ENCODE peak calls at places on chromosome 20, in six cellular contexts. Y, O, T, W, L and X are unnamed samples. For H3K36me3, the result is how much of the 10 kb centered on the place peaks cover.

GRCh38 chr20:35991142-35991771 is 22.9 kb downstream of the CNBD2 start:
- DNase-seq in T (no peak), Y (no peak), O (no peak), L (no peak), W (no peak), X (no peak)

GRCh38 chr20:19949195-19949867 is 67.8 kb upstream of the NAA20 start:
- DNase-seq in T (no peak), W (no peak), O (no peak), L (no peak), Y (no peak), X (no peak)

GRCh38 chr20:38326309-38326708 is 20.0 kb upstream of the LBP start:
- DNase-seq in L (no peak), T (no peak), Y (no peak), W (no peak), O (no peak), X (no peak)

GRCh38 chr20:16539280-16539679 is 34.0 kb downstream of the KIF16B start:
- DNase-seq in Y (no peak), O (no peak), T (no peak), L (no peak), W (no peak), X (no peak)

GRCh38 chr20:8661229-8662023 is 407.5 kb upstream of the PLCB4 start:
- DNase-seq in L (no peak), Y (no peak), O (no peak), W (no peak), T (no peak), X (no peak)

GRCh38 chr20:5001174-5002076 is at the start of gene SLC23A2:
- DNase-seq in O (peak), T (peak), Y (peak), W (no peak), L (no peak), X (peak)

GRCh38 chr20:39778847-39779641 is 816.9 kb downstream of the DHX35 start:
- DNase-seq in L (no peak), O (no peak), W (no peak), Y (no peak), T (no peak), X (no peak)

GRCh38 chr20:19974621-19975435 is 42.3 kb upstream of the NAA20 start:
- DNase-seq in O (peak), T (peak), W (peak), L (peak), Y (peak), X (peak)

GRCh38 chr20:9241232-9241692 is 172.4 kb downstream of the PLCB4 start:
- DNase-seq in Y (no peak), T (peak), L (peak), W (peak), O (peak), X (no peak)

GRCh38 chr20:45355209-45355608 is 7.0 kb upstream of the SDC4 start:
- DNase-seq in Y (no peak), W (no peak), L (peak), O (peak), T (peak), X (no peak)

GRCh38 chr20:59976196-59976847 is 18.1 kb downstream of the CDH26 start:
- DNase-seq in O (peak), L (no peak), Y (no peak), W (no peak), T (no peak), X (no peak)

GRCh38 chr20:23200914-23201313 is 114.8 kb upstream of the CD93 start:
- DNase-seq in O (peak), T (peak), W (no peak), Y (peak), L (peak), X (no peak)

GRCh38 chr20:2387180-2387577 is 6.5 kb downstream of the TGM6 start:
- DNase-seq in L (no peak), W (no peak), O (no peak), Y (no peak), T (no peak), X (no peak)

GRCh38 chr20:37668166-37668565 is 25.7 kb upstream of the CTNNBL1 start:
- DNase-seq in O (no peak), T (no peak), L (no peak), W (no peak), Y (no peak), X (no peak)

GRCh38 chr20:46199198-46199597 is 81.1 kb downstream of the CD40 start:
- DNase-seq in T (no peak), O (no peak), Y (no peak), W (no peak), L (no peak), X (no peak)

GRCh38 chr20:9966966-9967365 is 67.8 kb upstream of the ANKEF1 start:
- DNase-seq in L (peak), W (no peak), O (no peak), Y (no peak), T (no peak), X (no peak)

GRCh38 chr20:3111995-3112394 is 27.5 kb upstream of the AVP start:
- DNase-seq in T (no peak), O (no peak), W (no peak), L (no peak), Y (no peak), X (no peak)

GRCh38 chr20:9015984-9016324 is 52.9 kb upstream of the PLCB4 start:
- DNase-seq in T (peak), L (no peak), W (peak), O (no peak), Y (no peak), X (no peak)

GRCh38 chr20:14896569-14896968 is 559.2 kb upstream of the FLRT3 start:
- DNase-seq in L (no peak), Y (no peak), O (no peak), W (no peak), T (no peak), X (no peak)

GRCh38 chr20:1734269-1734858 is 76.8 kb upstream of the SIRPG start:
- DNase-seq in W (no peak), L (peak), O (no peak), T (no peak), Y (no peak), X (no peak)

GRCh38 chr20:18585134-18585533 is 2.7 kb upstream of the DTD1 start:
- DNase-seq in T (peak), O (peak), Y (no peak), W (no peak), L (peak), X (no peak)

GRCh38 chr20:34956751-34957472 is 1.2 kb downstream of the MYH7B start:
- DNase-seq in O (no peak), W (no peak), Y (no peak), L (no peak), T (no peak), X (no peak)

GRCh38 chr20:37354210-37355195 is 8.6 kb downstream of the SRC start:
- DNase-seq in Y (no peak), W (no peak), T (no peak), O (no peak), L (no peak), X (peak)

GRCh38 chr20:58546312-58546711 is 31.1 kb upstream of the APCDD1L start:
- DNase-seq in T (no peak), L (no peak), Y (no peak), W (peak), O (no peak), X (no peak)

GRCh38 chr20:21613512-21613911 is 92.0 kb upstream of the PAX1 start:
- DNase-seq in O (no peak), T (no peak), W (no peak), Y (no peak), L (peak), X (no peak)

GRCh38 chr20:4637081-4637797 is 84.5 kb upstream of the PRND start:
- DNase-seq in L (peak), T (peak), O (peak), W (no peak), Y (no peak), X (no peak)

GRCh38 chr20:56810141-56810540 is 181.0 kb downstream of the TFAP2C start:
- DNase-seq in W (no peak), O (no peak), L (no peak), T (no peak), Y (no peak), X (no peak)

GRCh38 chr20:58003525-58003924 is 224.9 kb downstream of the ANKRD60 start:
- DNase-seq in T (no peak), Y (no peak), O (no peak), W (no peak), L (no peak), X (no peak)

GRCh38 chr20:31943052-31943471 is 8.8 kb downstream of the PDRG1 start:
- DNase-seq in Y (no peak), W (no peak), L (no peak), O (no peak), T (no peak), X (no peak)

GRCh38 chr20:42484335-42484734 is 705.4 kb downstream of the PTPRT start:
- DNase-seq in L (no peak), W (no peak), O (no peak), T (no peak), Y (no peak), X (no peak)

GRCh38 chr20:9068232-9068781 is 580 bp upstream of the PLCB4 start:
- DNase-seq in T (peak), Y (no peak), O (no peak), L (no peak), W (peak), X (peak)

GRCh38 chr20:48535556-48535955 is 292.2 kb downstream of the PREX1 start:
- DNase-seq in L (no peak), Y (no peak), O (no peak), T (no peak), W (no peak), X (no peak)

GRCh38 chr20:23094927-23095326 is 8.8 kb upstream of the CD93 start:
- DNase-seq in L (peak), T (no peak), Y (no peak), W (no peak), O (peak), X (no peak)

DNA sequence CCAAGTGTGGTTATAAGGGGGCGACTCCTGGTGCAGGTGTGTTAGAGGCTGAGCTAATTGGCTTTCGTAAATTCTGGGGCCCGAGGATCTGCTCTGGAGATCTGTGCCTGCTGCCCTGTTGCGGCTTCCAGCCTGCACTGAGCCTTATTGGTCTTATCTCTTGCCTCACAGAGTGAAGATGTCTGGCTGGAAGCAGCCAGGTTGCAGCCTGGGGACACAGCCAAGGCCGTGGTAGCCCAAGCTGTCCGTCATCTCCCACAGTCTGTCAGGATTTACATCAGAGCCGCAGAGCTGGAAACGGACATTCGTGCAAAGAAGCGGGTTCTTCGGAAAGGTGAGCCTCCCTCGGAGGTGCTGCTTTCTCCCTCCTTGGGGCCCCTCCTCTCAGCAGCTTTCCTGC is 20.0 kb downstream of the PRPF6 start:
- DNase-seq in W (no peak), Y (no peak), O (no peak), T (no peak), L (no peak), X (no peak)
- H3K36me3 ChIP-seq in W (half or more), Y (half or more), O (under half), T (half or more), L (under half), X (half or more)

GRCh38 chr20:17576215-17576614 is 6.3 kb downstream of the DSTN start:
- DNase-seq in L (no peak), O (no peak), T (no peak), W (no peak), Y (no peak), X (no peak)
- H3K4me3 ChIP-seq in L (no peak), O (no peak), T (no peak), W (no peak), Y (no peak), X (no peak)

GRCh38 chr20:53925651-53926401 is 144.6 kb downstream of the BCAS1 start:
- DNase-seq in T (no peak), L (no peak), W (no peak), O (no peak), Y (no peak), X (no peak)

GRCh38 chr20:53926428-53927028 is 143.9 kb downstream of the BCAS1 start:
- DNase-seq in T (peak), L (peak), Y (no peak), W (peak), O (peak), X (no peak)

GRCh38 chr20:53922901-53923314 is 147.5 kb downstream of the BCAS1 start:
- DNase-seq in O (no peak), Y (no peak), T (no peak), W (no peak), L (no peak), X (no peak)

GRCh38 chr20:53921443-53921973 is 148.9 kb downstream of the BCAS1 start:
- DNase-seq in T (no peak), O (no peak), W (no peak), L (no peak), Y (no peak), X (no peak)

GRCh38 chr20:53923745-53924369 is 146.5 kb downstream of the BCAS1 start:
- DNase-seq in W (no peak), O (no peak), T (no peak), L (no peak), Y (no peak), X (no peak)
- H3K27ac ChIP-seq in W (no peak), O (peak), T (no peak), L (no peak), Y (peak), X (peak)

GRCh38 chr20:50909413-50909812 is 21.8 kb downstream of the ADNP start:
- DNase-seq in Y (no peak), L (no peak), W (no peak), O (no peak), T (no peak), X (no peak)

GRCh38 chr20:50903353-50904051 is 27.7 kb downstream of the ADNP start:
- DNase-seq in L (no peak), W (no peak), O (no peak), T (no peak), Y (no peak), X (no peak)

GRCh38 chr20:50900261-50900660 is 31.0 kb downstream of the ADNP start:
- DNase-seq in L (no peak), T (no peak), Y (no peak), O (no peak), W (no peak), X (no peak)

GRCh38 chr20:50901301-50901700 is 29.9 kb downstream of the ADNP start:
- DNase-seq in W (no peak), L (no peak), T (no peak), O (no peak), Y (no peak), X (no peak)

DNA sequence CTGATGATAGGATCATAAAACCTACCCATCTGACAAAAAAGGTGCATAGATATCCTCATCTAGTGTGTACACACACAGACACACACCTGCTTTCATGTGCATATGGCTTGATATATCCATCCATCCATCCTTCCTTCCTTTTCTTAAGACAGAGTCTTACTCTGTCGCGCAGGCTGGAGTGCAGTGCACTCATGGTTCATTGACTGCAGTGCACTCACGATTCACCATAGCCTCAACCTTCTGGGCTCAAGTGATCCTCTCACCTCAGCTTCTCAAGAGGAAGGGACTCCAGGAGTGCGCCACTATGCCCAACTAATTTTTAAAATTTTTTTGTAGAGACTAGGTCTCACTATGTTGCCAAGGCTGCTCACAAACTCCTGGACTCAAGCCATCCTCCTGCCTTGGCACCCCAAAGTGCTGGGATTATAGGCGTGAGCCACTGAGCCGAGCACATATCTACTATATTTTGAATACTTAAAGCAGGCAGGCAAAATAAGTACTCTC is 27.1 kb downstream of the ADNP start:
- DNase-seq in L (no peak), O (no peak), W (no peak), T (no peak), Y (no peak), X (no peak)
- H3K36me3 ChIP-seq in L (under half), O (under half), W (half or more), T (under half), Y (under half), X (under half)

DNA sequence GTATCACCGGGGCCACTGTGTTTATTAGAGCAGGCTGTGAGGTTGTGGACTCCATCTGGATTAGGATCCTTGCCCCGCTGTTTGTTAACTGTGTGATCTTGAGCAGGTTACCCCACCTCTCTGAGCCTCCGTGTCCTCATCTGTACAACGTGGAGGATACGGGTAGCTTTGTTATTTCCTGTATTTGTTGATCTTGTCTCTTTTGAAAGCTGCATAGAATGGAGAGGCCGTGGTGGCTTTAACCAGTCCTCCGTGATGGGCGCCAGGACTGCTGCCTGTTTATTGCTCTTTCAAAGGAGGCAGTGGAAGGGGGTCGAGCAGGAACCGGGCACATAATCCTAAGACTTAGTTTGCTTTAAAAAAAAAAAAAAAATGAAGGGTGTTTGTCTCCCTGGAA is 22.9 kb downstream of the BCAS4 start:
- DNase-seq in T (no peak), W (no peak), L (no peak), O (no peak), Y (no peak), X (no peak)
- H3K4me3 ChIP-seq in T (no peak), W (no peak), L (no peak), O (no peak), Y (no peak), X (no peak)

DNA sequence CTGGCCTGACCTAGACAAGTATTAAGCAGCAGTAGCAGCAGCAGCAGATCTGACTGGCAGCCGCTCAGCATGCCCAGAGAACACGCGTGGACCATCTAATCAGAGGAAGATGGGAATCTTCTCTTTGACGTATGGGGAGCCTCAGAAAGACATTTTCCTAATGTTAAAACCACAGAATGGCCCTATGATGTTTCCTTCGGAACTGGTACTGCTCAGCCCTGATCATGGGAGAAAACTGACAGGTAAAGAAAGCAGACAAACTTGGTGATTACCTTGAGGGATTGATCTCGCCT is 6.2 kb downstream of the PSMA7 start:
- DNase-seq in O (no peak), W (no peak), Y (no peak), T (no peak), L (no peak), X (no peak)
- H3K27ac ChIP-seq in O (no peak), W (no peak), Y (no peak), T (no peak), L (no peak), X (no peak)

DNA sequence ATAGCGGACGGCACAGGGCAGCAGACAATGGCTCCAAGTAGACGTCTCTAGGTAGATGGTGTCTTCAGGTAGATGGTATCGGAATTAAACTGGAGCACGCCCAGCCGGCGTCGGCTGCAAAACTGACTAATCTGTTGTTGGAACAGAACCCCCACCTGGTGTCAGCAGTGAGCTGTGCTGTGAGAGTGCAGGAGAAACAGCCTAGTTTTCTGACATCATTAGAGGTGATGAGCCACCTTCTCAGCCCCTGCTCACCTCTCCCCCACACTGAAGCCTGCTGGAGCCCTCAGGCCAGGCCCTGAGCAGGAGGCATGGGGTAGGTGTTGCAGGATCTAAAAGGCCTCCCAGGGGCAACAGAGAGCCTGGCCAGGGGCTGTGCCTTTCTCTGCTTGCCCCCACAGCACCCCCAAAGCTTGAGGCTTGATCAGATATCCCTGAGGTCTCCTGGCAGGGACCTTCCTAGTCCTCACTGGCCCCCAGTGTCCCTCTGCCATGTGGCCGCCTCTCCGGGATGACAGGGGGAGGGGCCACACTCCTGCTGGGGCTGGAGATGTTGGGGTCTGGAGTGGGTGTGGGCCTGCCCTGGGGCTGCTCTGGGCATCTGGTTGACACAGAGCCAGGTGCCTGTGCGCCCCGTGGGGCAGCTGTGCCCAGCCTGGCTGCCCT is 6.9 kb upstream of the HELZ2 start:
- DNase-seq in L (peak), Y (no peak), W (no peak), O (peak), T (peak), X (no peak)
- H3K36me3 ChIP-seq in L (under half), Y (under half), W (under half), O (under half), T (under half), X (under half)

GRCh38 chr20:44068311-44068710 is 118.7 kb downstream of the JPH2 start:
- DNase-seq in O (no peak), L (no peak), T (no peak), W (peak), Y (no peak), X (peak)
- H3K4me3 ChIP-seq in O (no peak), L (no peak), T (no peak), W (no peak), Y (no peak), X (no peak)

GRCh38 chr20:24950128-24950835 is 1.2 kb downstream of the CST7 start:
- DNase-seq in W (peak), Y (no peak), T (no peak), O (no peak), L (no peak), X (peak)
- H3K27ac ChIP-seq in W (no peak), Y (peak), T (no peak), O (no peak), L (no peak), X (peak)